ENCODE peak calls at places on chromosomes 3 and 15, in eight cellular contexts. T, J, C, B, N, M, P and E are unnamed samples.
A peak's percentile ranks its signal among the peaks of the same experiment; 100 is the strongest.

GRCh38 chr3:30576946-30577345 is 29.5 kb upstream of the TGFBR2 start:
- DNase-seq in B (no peak), P (no peak), T (no peak), J (no peak), M (no peak), N (no peak), C (no peak), E (no peak)

GRCh38 chr3:191350389-191351090 is 20.2 kb upstream of the UTS2B start:
- DNase-seq in N (no peak), P (no peak), C (no peak), T (no peak), M (no peak), B (no peak), J (no peak), E (no peak)

GRCh38 chr3:59235221-59236012 is 185.6 kb upstream of the CFAP20DC start:
- DNase-seq in B (no peak), C (no peak), T (no peak), P (no peak), M (no peak), J (no peak), N (no peak), E (no peak)

GRCh38 chr3:24235121-24235520 is 259.5 kb downstream of the THRB start:
- DNase-seq in T (no peak), M (no peak), B (no peak), J (no peak), P (no peak), C (no peak), N (no peak), E (no peak)

GRCh38 chr3:175255698-175256097 is 396.6 kb downstream of the NAALADL2 start:
- DNase-seq in M (no peak), J (no peak), P (no peak), B (peak; percentile 25), C (no peak), T (no peak), N (no peak), E (no peak)

GRCh38 chr3:48451270-48451669 is 4.7 kb downstream of the ATRIP start:
- DNase-seq in M (no peak), P (no peak), J (no peak), T (no peak), N (no peak), C (no peak), B (no peak), E (no peak)

GRCh38 chr3:99474776-99475175 is 163.6 kb upstream of the COL8A1 start:
- DNase-seq in C (no peak), T (no peak), P (no peak), J (no peak), B (no peak), M (no peak), N (no peak), E (no peak)

GRCh38 chr3:61847784-61848462 is 286.6 kb downstream of the PTPRG start:
- DNase-seq in C (peak; percentile 71), T (peak; percentile 71), J (no peak), B (peak; percentile 64), N (peak; percentile 79), P (peak; percentile 71), M (no peak), E (peak; percentile 57)

GRCh38 chr3:169268286-169268776 is 395.2 kb downstream of the MECOM start:
- DNase-seq in B (no peak), C (no peak), J (no peak), N (no peak), T (no peak), P (no peak), M (no peak), E (no peak)

GRCh38 chr3:139555249-139555648 is 15.7 kb upstream of the RBP1 start:
- DNase-seq in P (no peak), C (no peak), B (no peak), T (no peak), J (no peak), M (no peak), N (no peak), E (no peak)

GRCh38 chr3:64093825-64094712 is 70.8 kb upstream of the PSMD6 start:
- DNase-seq in J (no peak), T (no peak), M (no peak), B (no peak), C (no peak), P (no peak), N (no peak), E (no peak)

GRCh38 chr15:93286456-93286855 is 197.4 kb upstream of the RGMA start:
- DNase-seq in T (no peak), B (no peak), C (no peak), M (no peak), N (no peak), P (no peak), J (no peak), E (no peak)
- H3K4me3 ChIP-seq in T (no peak overlapping the region), B (no peak overlapping the region), C (no peak overlapping the region), M (no peak overlapping the region), N (no peak overlapping the region), P (no peak overlapping the region), J (no peak overlapping the region), E (no peak overlapping the region)

GRCh38 chr15:66498501-66499386 is 1.2 kb upstream of the SNAPC5 start:
- DNase-seq in J (no peak), M (no peak), T (no peak), B (no peak), N (no peak), P (no peak), C (no peak), E (no peak)
- H3K36me3 ChIP-seq in J (peaks cover 25% of the 10 kb centered on the region), M (peaks cover 35% of the 10 kb centered on the region), T (peaks cover 77% of the 10 kb centered on the region), B (peaks cover 73% of the 10 kb centered on the region), N (no peaks in the 10 kb centered on the region), P (peaks cover 14% of the 10 kb centered on the region), C (peaks cover 61% of the 10 kb centered on the region), E (peaks cover 49% of the 10 kb centered on the region)

GRCh38 chr15:25859838-25860645 is 3.1 kb downstream of the ATP10A start:
- DNase-seq in B (no peak), P (no peak), N (no peak), M (no peak), T (no peak), J (no peak), C (no peak), E (no peak)
- H3K4me3 ChIP-seq in B (peak overlapping the region; percentile 70), P (peak overlapping the region; percentile 67), N (peak overlapping the region; percentile 73), M (peak overlapping the region; percentile 84), T (peak overlapping the region; percentile 68), J (no peak overlapping the region), C (peak overlapping the region; percentile 79), E (no peak overlapping the region)

GRCh38 chr3:45646051-45646585 is 43.1 kb upstream of the SACM1L start:
- DNase-seq in P (no peak), N (no peak), C (no peak), B (peak; percentile 64), T (no peak), M (no peak), J (no peak), E (no peak)
- H3K36me3 ChIP-seq in P (no peaks in the 10 kb centered on the region), N (no peaks in the 10 kb centered on the region), C (no peaks in the 10 kb centered on the region), B (peaks cover 3% of the 10 kb centered on the region), T (no peaks in the 10 kb centered on the region), M (no peaks in the 10 kb centered on the region), J (no peaks in the 10 kb centered on the region), E (peaks cover 25% of the 10 kb centered on the region)